ENCODE peak calls at places on chromosomes 3 and 15, in ten cellular contexts. Y is pancreas, K is fibroblast of mammary gland, G is cardiac fibroblast, M is heart left ventricle, V is aorta, I is neuronal stem cell, E is cardiac muscle cell, R is HFF-Myc, F is AG09309. P is an unnamed sample.

GRCh38 chr3:193010191-193010590 is 92.5 kb upstream of the MB21D2 start:
- DNase-seq in R (no peak), F (no peak), Y (no peak), K (no peak), M (peak), G (peak), V (no peak), I (no peak), E (no peak), P (no peak)

GRCh38 chr3:25001041-25001591 is 426.9 kb upstream of the RARB start:
- DNase-seq in V (no peak), Y (no peak), E (peak), F (peak), G (no peak), M (no peak), R (no peak), K (no peak), I (no peak), P (no peak)

GRCh38 chr3:175857666-175858270 is 998.6 kb downstream of the NAALADL2 start:
- DNase-seq in M (no peak), E (no peak), G (no peak), R (no peak), I (no peak), V (no peak), Y (no peak), F (no peak), K (no peak), P (no peak)

GRCh38 chr3:38988955-38989354 is 62.8 kb downstream of the SCN11A start:
- DNase-seq in K (no peak), Y (no peak), V (no peak), I (no peak), F (no peak), E (no peak), M (no peak), G (no peak), R (no peak), P (no peak)

GRCh38 chr15:87368511-87368910 is 888.0 kb downstream of the NTRK3 start:
- DNase-seq in I (no peak), G (no peak), M (no peak), E (no peak), K (no peak), R (no peak), Y (no peak), V (no peak), F (no peak), P (no peak)

GRCh38 chr3:172808969-172809546 is 58.5 kb downstream of the ECT2 start:
- DNase-seq in V (no peak), Y (no peak), I (no peak), E (peak), K (peak), F (peak), M (no peak), R (peak), G (peak), P (peak)

GRCh38 chr3:83849331-83849730 is 1109.5 kb upstream of the CADM2 start:
- DNase-seq in E (no peak), K (no peak), I (no peak), G (no peak), F (no peak), V (no peak), Y (no peak), M (no peak), R (no peak), P (peak)

GRCh38 chr3:73284432-73284831 is 223.0 kb downstream of the EBLN2 start:
- DNase-seq in E (no peak), I (peak), M (no peak), K (no peak), G (no peak), F (no peak), Y (no peak), V (no peak), R (no peak), P (no peak)

GRCh38 chr3:76442374-76442915 is 597.5 kb upstream of the ROBO2 start:
- DNase-seq in M (no peak), V (no peak), R (no peak), Y (no peak), K (no peak), F (no peak), G (no peak), I (no peak), E (no peak), P (no peak)

GRCh38 chr3:58035512-58035867 is 27.3 kb downstream of the FLNB start:
- DNase-seq in F (no peak), M (no peak), E (no peak), V (no peak), K (no peak), I (no peak), G (no peak), Y (no peak), R (no peak), P (peak)

GRCh38 chr15:71571641-71572040 is 238.7 kb upstream of the NR2E3 start:
- DNase-seq in M (no peak), F (no peak), Y (no peak), V (no peak), R (no peak), K (no peak), E (no peak), I (no peak), G (no peak), P (no peak)

GRCh38 chr3:160154033-160154432 is 71.2 kb upstream of the C3orf80 start:
- DNase-seq in K (peak), I (no peak), R (no peak), E (no peak), G (peak), V (no peak), Y (no peak), F (peak), M (no peak), P (peak)

GRCh38 chr3:45647148-45647619 is 42.0 kb upstream of the SACM1L start:
- DNase-seq in I (no peak), R (no peak), F (peak), V (no peak), K (peak), M (no peak), G (peak), Y (no peak), E (no peak), P (peak)

GRCh38 chr15:26355671-26356070 is 417.2 kb downstream of the GABRB3 start:
- DNase-seq in G (no peak), I (no peak), R (no peak), Y (no peak), F (no peak), K (no peak), M (peak), E (peak), V (no peak), P (no peak)

GRCh38 chr3:71987089-71987735 is 202.3 kb upstream of the PROK2 start:
- DNase-seq in G (peak), F (no peak), E (no peak), M (no peak), Y (no peak), I (no peak), R (no peak), K (peak), V (no peak), P (peak)

GRCh38 chr3:49248828-49249227 is 28.2 kb downstream of the C3orf62 start:
- DNase-seq in V (no peak), K (peak), E (no peak), M (no peak), Y (no peak), R (no peak), I (no peak), G (peak), F (no peak), P (no peak)

GRCh38 chr3:42652611-42653302 is 740 bp upstream of the ZBTB47 start:
- DNase-seq in G (peak), R (no peak), M (peak), E (no peak), K (peak), Y (peak), F (no peak), V (peak), I (no peak), P (peak)

GRCh38 chr3:106640353-106640752 is 736.9 kb upstream of the CCDC54 start:
- DNase-seq in V (no peak), Y (no peak), E (no peak), G (no peak), R (no peak), F (no peak), M (no peak), I (no peak), K (no peak), P (no peak)

GRCh38 chr3:96182756-96183155 is 631.6 kb upstream of the EPHA6 start:
- DNase-seq in K (no peak), G (no peak), M (no peak), F (no peak), V (no peak), R (no peak), I (no peak), E (no peak), Y (no peak), P (peak)

GRCh38 chr15:22973286-22973685 is 6.9 kb downstream of the CYFIP1 start:
- DNase-seq in K (no peak), V (no peak), M (no peak), Y (no peak), G (no peak), I (no peak), F (no peak), R (no peak), E (no peak), P (no peak)

GRCh38 chr3:80770106-80771079 is 991.1 kb downstream of the GBE1 start:
- DNase-seq in V (no peak), E (peak), K (peak), F (no peak), M (no peak), R (no peak), I (no peak), G (peak), Y (no peak), P (peak)
- H3K4me3 ChIP-seq in V (no peak), E (peak), K (no peak), F (no peak), M (peak), R (no peak), I (no peak), G (no peak), Y (no peak), P (peak)

DNA sequence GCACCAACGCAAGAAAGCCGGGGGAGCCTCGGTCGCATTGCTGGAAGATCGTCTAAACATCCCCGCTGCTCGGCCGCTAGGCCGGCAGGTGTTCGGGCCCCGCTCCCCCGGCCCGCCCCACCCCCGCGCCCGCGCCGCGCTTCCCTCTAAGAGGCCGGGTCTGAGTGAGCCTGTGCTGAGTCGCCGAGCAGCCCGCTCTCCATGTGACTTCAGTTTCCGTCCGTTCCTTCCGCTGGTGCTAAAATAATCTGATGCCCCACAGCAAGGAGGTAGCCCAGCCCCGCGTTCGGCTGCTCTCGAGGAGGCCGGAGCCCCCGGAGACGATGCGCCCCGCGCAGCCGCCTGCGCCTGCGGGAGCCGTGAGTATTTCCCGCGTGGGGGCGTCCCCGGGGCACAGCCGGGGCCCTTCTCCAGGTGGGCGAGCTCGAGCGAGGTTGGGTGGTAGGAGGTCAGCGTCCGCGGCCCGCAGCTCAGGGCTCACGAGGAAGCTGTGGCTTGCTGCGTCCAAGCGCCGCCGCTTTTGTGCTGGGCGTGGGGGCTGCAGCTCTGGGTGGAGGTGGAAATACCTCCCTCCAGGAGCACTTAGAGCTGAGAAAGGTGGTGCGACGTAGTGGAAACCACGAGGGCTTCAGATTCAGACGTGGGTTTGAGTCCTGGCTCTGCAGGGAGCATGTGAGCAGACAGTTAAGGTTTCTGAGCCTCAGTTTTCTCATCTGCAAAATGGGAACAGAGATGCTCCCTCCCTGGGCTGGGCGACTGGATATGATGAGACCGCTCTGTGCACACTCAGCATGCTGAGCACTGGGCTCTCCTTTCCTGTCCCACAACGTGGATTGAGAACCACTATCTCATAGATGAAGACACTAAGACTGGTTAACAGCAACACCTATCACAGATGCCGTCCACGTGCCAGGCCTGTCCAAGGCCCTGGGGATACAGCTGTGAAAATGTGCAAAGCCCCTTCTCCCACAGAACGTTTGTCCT is at the start of gene NRROS:
- DNase-seq in V (peak), K (peak), R (no peak), I (peak), E (peak), M (peak), F (no peak), G (peak), Y (peak), P (peak)
- H3K4me3 ChIP-seq in V (no peak), K (peak), R (peak), I (peak), E (peak), M (peak), F (peak), G (peak), Y (peak), P (peak)

GRCh38 chr3:105526349-105527111 is 159.8 kb downstream of the ALCAM start:
- DNase-seq in E (no peak), G (no peak), V (no peak), I (no peak), M (no peak), R (no peak), K (peak), F (no peak), Y (no peak), P (peak)

GRCh38 chr3:105527949-105528348 is 161.2 kb downstream of the ALCAM start:
- DNase-seq in I (no peak), M (no peak), Y (no peak), E (no peak), G (no peak), V (no peak), K (peak), R (peak), F (no peak), P (peak)

GRCh38 chr3:105527538-105527937 is 160.8 kb downstream of the ALCAM start:
- DNase-seq in M (no peak), V (no peak), Y (no peak), R (no peak), E (no peak), G (no peak), I (no peak), K (no peak), F (no peak), P (no peak)

GRCh38 chr3:105532251-105532650 is 165.5 kb downstream of the ALCAM start:
- DNase-seq in V (no peak), I (no peak), M (no peak), G (no peak), F (no peak), E (no peak), Y (no peak), R (no peak), K (no peak), P (no peak)

DNA sequence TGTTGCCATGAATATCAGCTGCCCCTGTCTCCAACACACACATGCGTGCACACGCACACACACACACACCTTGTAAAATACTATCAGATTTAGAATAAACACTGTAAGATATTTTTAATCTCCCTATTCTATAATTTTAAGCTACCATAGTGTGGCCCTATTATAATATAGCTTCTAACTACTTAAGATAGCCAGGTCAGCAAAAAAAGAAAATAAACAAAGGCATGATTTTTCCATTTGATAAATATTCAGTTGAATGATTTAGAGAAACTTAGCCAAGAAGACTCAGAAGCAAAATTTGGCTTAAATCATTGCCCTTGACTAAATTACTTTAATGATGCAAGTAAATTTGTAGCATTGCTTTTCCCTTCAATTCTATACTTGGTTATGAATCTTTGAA is 162.2 kb downstream of the ALCAM start:
- DNase-seq in I (no peak), M (no peak), G (no peak), R (no peak), E (no peak), V (no peak), K (no peak), Y (no peak), F (no peak), P (no peak)
- H3K4me3 ChIP-seq in I (no peak), M (no peak), G (no peak), R (no peak), E (no peak), V (no peak), K (no peak), Y (no peak), F (no peak), P (no peak)

GRCh38 chr3:56839784-56840724 is 38.3 kb upstream of the ARHGEF3 start:
- DNase-seq in R (no peak), M (no peak), Y (no peak), K (peak), G (peak), I (no peak), E (no peak), V (no peak), F (no peak), P (peak)
- H3K4me3 ChIP-seq in R (no peak), M (no peak), Y (no peak), K (no peak), G (no peak), I (no peak), E (no peak), V (no peak), F (no peak), P (no peak)

GRCh38 chr15:92907880-92908279 is 7.8 kb downstream of the CHD2 start:
- DNase-seq in I (no peak), E (no peak), Y (no peak), V (no peak), M (peak), K (peak), R (no peak), F (peak), G (peak), P (peak)

GRCh38 chr15:92904832-92905640 is 4.9 kb downstream of the CHD2 start:
- DNase-seq in M (no peak), Y (no peak), R (no peak), E (no peak), K (no peak), F (no peak), G (no peak), I (no peak), V (no peak), P (no peak)

GRCh38 chr15:92907229-92907628 is 7.1 kb downstream of the CHD2 start:
- DNase-seq in K (no peak), E (no peak), I (no peak), M (no peak), G (no peak), R (no peak), Y (no peak), F (no peak), V (no peak), P (peak)

GRCh38 chr15:92906038-92906437 is 5.9 kb downstream of the CHD2 start:
- DNase-seq in I (no peak), K (no peak), V (no peak), M (no peak), G (no peak), E (no peak), R (no peak), Y (no peak), F (no peak), P (no peak)

GRCh38 chr15:92906563-92907081 is 6.5 kb downstream of the CHD2 start:
- DNase-seq in F (no peak), Y (no peak), E (no peak), M (no peak), V (no peak), I (no peak), K (peak), R (no peak), G (no peak), P (peak)
- H3K4me3 ChIP-seq in F (no peak), Y (no peak), E (peak), M (peak), V (no peak), I (no peak), K (no peak), R (peak), G (no peak), P (no peak)

GRCh38 chr3:128079823-128080222 is 27.6 kb downstream of the SEC61A1 start:
- DNase-seq in F (no peak), I (no peak), K (no peak), E (no peak), G (no peak), V (no peak), R (no peak), Y (no peak), M (no peak), P (no peak)

GRCh38 chr3:128081846-128082245 is 29.6 kb downstream of the SEC61A1 start:
- DNase-seq in K (peak), Y (no peak), E (no peak), M (no peak), V (no peak), R (no peak), G (no peak), F (peak), I (no peak), P (peak)

GRCh38 chr3:128078875-128079274 is 26.6 kb downstream of the SEC61A1 start:
- DNase-seq in K (no peak), E (no peak), I (no peak), V (no peak), R (no peak), F (no peak), G (no peak), Y (no peak), M (no peak), P (no peak)

GRCh38 chr3:128081226-128081625 is 29.0 kb downstream of the SEC61A1 start:
- DNase-seq in Y (no peak), E (no peak), G (no peak), F (no peak), I (no peak), K (no peak), R (no peak), M (no peak), V (no peak), P (no peak)

DNA sequence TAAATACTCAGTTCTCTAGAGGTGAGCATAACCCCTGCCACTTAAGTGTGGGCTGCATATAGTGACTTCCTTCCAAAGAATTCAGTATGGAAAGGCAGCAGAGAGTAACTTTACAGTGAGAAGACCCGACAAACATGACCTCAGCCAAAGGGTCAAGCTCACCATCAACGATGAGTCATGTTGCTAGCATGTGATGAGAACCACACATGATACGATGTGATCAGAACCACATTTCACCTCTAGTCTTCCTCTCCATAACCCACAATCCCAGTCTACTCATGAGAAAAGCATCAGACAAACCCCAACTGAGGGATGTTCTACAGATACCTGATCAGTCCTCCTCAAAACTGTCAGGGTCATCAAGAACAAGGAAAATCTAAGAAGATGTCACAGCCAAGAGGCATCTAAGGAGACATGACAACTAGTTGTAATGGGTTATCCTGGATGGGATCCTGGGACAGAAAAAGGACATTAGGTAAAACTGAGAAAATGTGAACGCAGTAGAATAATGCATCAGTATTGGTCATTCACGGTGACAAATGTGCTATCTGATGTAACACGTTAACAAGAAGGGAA is 28.2 kb downstream of the SEC61A1 start:
- DNase-seq in R (peak), I (no peak), K (peak), V (no peak), Y (no peak), F (peak), G (peak), M (no peak), E (no peak), P (peak)
- H3K4me3 ChIP-seq in R (no peak), I (no peak), K (no peak), V (no peak), Y (no peak), F (no peak), G (no peak), M (no peak), E (no peak), P (no peak)

DNA sequence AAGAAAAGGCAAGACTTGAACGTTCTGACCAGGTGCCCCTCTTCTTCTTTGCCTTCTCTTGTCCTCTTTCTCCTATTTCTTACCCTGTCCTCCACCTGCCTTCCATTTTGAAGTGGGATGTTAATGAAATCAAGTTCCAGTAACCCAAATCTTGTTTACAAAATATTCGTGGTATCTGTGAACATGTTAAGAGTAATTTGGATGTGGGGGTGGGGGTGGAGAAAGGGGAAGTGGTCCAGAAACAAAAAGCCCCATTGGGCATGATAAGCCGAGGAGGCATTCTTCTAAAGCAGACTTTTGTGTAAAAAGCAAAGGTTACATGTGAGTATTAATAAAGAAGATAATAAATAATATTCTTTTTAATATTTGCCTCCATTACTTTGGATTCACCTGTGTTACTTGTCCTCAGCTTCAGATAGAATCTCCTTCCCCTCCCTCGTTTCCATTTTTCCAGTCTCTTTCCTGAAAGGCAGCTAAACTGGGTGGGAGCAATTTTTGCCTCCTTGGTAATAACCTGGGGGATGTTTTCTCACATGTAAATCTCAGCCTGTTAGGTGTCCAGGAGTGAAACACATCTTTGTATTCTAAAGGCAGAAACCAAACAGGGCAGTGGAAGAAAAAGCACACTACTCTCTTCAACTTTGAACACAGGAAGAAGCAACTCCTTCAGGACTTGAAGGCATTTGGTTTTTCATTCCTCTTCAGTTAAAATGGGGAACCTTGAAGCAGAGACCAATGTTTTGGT is 3.2 kb downstream of the CHST2 start:
- DNase-seq in K (no peak), E (no peak), R (no peak), M (no peak), V (no peak), I (no peak), Y (no peak), G (no peak), F (no peak), P (no peak)
- H3K4me3 ChIP-seq in K (peak), E (no peak), R (peak), M (no peak), V (no peak), I (no peak), Y (no peak), G (peak), F (no peak), P (no peak)